ENCODE peak calls at places on chromosomes 6 and 20, in seven cellular contexts. One of them, this sample, is unnamed.

GRCh38 chr6:96898241-96898851 is 655 bp upstream of the NDUFAF4 start:
- DNase-seq in psoas muscle: no peak
- DNase-seq in stomach: no peak
- DNase-seq in mesendoderm: peak; percentile 37
- DNase-seq in PC-3: peak; percentile 16
- DNase-seq in trophoblast cell: no peak
- DNase-seq in cardiac muscle cell: peak; percentile 32
- DNase-seq in this sample: no peak

GRCh38 chr6:41707565-41708200 is 27.7 kb downstream of the TFEB start:
- DNase-seq in trophoblast cell: peak; percentile 8
- DNase-seq in cardiac muscle cell: no peak
- DNase-seq in stomach: no peak
- DNase-seq in mesendoderm: no peak
- DNase-seq in psoas muscle: peak; percentile 66
- DNase-seq in PC-3: no peak
- DNase-seq in this sample: no peak

GRCh38 chr20:61803416-61803902 is 262.2 kb downstream of the TAF4 start:
- DNase-seq in trophoblast cell: no peak
- DNase-seq in cardiac muscle cell: no peak
- DNase-seq in psoas muscle: no peak
- DNase-seq in stomach: no peak
- DNase-seq in mesendoderm: no peak
- DNase-seq in PC-3: no peak
- DNase-seq in this sample: no peak

GRCh38 chr20:4261333-4262284 is 246.3 kb upstream of the RNF24 start:
- DNase-seq in cardiac muscle cell: no peak
- DNase-seq in psoas muscle: no peak
- DNase-seq in mesendoderm: no peak
- DNase-seq in PC-3: peak; percentile 53
- DNase-seq in stomach: no peak
- DNase-seq in trophoblast cell: no peak
- DNase-seq in this sample: no peak

GRCh38 chr6:121847806-121848522 is 412.5 kb downstream of the GJA1 start:
- DNase-seq in trophoblast cell: peak; percentile 73
- DNase-seq in mesendoderm: peak; percentile 74
- DNase-seq in PC-3: no peak
- DNase-seq in psoas muscle: no peak
- DNase-seq in cardiac muscle cell: no peak
- DNase-seq in stomach: no peak
- DNase-seq in this sample: no peak

GRCh38 chr6:3628143-3628840 is 123.2 kb downstream of the PXDC1 start:
- DNase-seq in cardiac muscle cell: no peak
- DNase-seq in psoas muscle: no peak
- DNase-seq in mesendoderm: no peak
- DNase-seq in trophoblast cell: no peak
- DNase-seq in stomach: no peak
- DNase-seq in PC-3: no peak
- DNase-seq in this sample: no peak

GRCh38 chr20:50992733-50993457 is 30.0 kb downstream of the KCNG1 start:
- DNase-seq in stomach: no peak
- DNase-seq in trophoblast cell: peak; percentile 84
- DNase-seq in PC-3: peak; percentile 98
- DNase-seq in psoas muscle: no peak
- DNase-seq in cardiac muscle cell: peak; percentile 83
- DNase-seq in mesendoderm: peak; percentile 99
- DNase-seq in this sample: peak; percentile 74

GRCh38 chr6:160036790-160037206 is 67.9 kb downstream of the IGF2R start:
- DNase-seq in stomach: no peak
- DNase-seq in PC-3: peak; percentile 86
- DNase-seq in cardiac muscle cell: peak; percentile 79
- DNase-seq in mesendoderm: no peak
- DNase-seq in psoas muscle: no peak
- DNase-seq in trophoblast cell: no peak
- DNase-seq in this sample: no peak

GRCh38 chr6:118501816-118502568 is 46.1 kb upstream of the PLN start:
- DNase-seq in trophoblast cell: no peak
- DNase-seq in psoas muscle: no peak
- DNase-seq in mesendoderm: no peak
- DNase-seq in cardiac muscle cell: no peak
- DNase-seq in stomach: no peak
- DNase-seq in PC-3: no peak
- DNase-seq in this sample: no peak

GRCh38 chr6:13688692-13689196 is 22.9 kb downstream of the RANBP9 start:
- DNase-seq in trophoblast cell: peak; percentile 40
- DNase-seq in cardiac muscle cell: no peak
- DNase-seq in stomach: no peak
- DNase-seq in psoas muscle: no peak
- DNase-seq in PC-3: no peak
- DNase-seq in mesendoderm: no peak
- DNase-seq in this sample: no peak

GRCh38 chr6:78538002-78538401 is 329.3 kb upstream of the IRAK1BP1 start:
- DNase-seq in PC-3: peak; percentile 57
- DNase-seq in psoas muscle: no peak
- DNase-seq in trophoblast cell: no peak
- DNase-seq in mesendoderm: no peak
- DNase-seq in cardiac muscle cell: peak; percentile 6
- DNase-seq in stomach: no peak
- DNase-seq in this sample: no peak

GRCh38 chr20:32586291-32586690 is 1.2 kb upstream of the NOL4L start:
- DNase-seq in cardiac muscle cell: no peak
- DNase-seq in mesendoderm: no peak
- DNase-seq in psoas muscle: no peak
- DNase-seq in trophoblast cell: no peak
- DNase-seq in stomach: no peak
- DNase-seq in PC-3: no peak
- DNase-seq in this sample: no peak

GRCh38 chr6:33118525-33119123 is 42.8 kb downstream of the HLA-DPB1 start:
- DNase-seq in psoas muscle: no peak
- DNase-seq in PC-3: peak; percentile 77
- DNase-seq in mesendoderm: peak; percentile 71
- DNase-seq in stomach: no peak
- DNase-seq in cardiac muscle cell: peak; percentile 62
- DNase-seq in trophoblast cell: peak; percentile 84
- DNase-seq in this sample: no peak

GRCh38 chr20:7629880-7630279 is 310.4 kb downstream of the HAO1 start:
- DNase-seq in cardiac muscle cell: no peak
- DNase-seq in mesendoderm: no peak
- DNase-seq in trophoblast cell: no peak
- DNase-seq in PC-3: peak; percentile 31
- DNase-seq in psoas muscle: no peak
- DNase-seq in stomach: no peak
- DNase-seq in this sample: no peak

GRCh38 chr6:33994198-33995045 is 151.5 kb downstream of the GRM4 start:
- DNase-seq in psoas muscle: no peak
- DNase-seq in stomach: no peak
- DNase-seq in cardiac muscle cell: no peak
- DNase-seq in trophoblast cell: no peak
- DNase-seq in mesendoderm: no peak
- DNase-seq in PC-3: no peak
- DNase-seq in this sample: peak; percentile 18

GRCh38 chr6:111871725-111872520 is 1.3 kb downstream of the FYN start:
- DNase-seq in cardiac muscle cell: peak; percentile 47
- DNase-seq in mesendoderm: peak; percentile 84
- DNase-seq in psoas muscle: no peak
- DNase-seq in stomach: no peak
- DNase-seq in trophoblast cell: peak; percentile 18
- DNase-seq in PC-3: peak; percentile 26
- DNase-seq in this sample: peak; percentile 31

GRCh38 chr6:112683926-112684325 is 336.8 kb downstream of the RFPL4B start:
- DNase-seq in psoas muscle: no peak
- DNase-seq in stomach: no peak
- DNase-seq in trophoblast cell: no peak
- DNase-seq in PC-3: peak; percentile 72
- DNase-seq in mesendoderm: no peak
- DNase-seq in cardiac muscle cell: peak; percentile 95
- DNase-seq in this sample: no peak

GRCh38 chr6:168038576-168039140 is 40.4 kb downstream of the FRMD1 start:
- DNase-seq in PC-3: no peak
- DNase-seq in trophoblast cell: no peak
- DNase-seq in psoas muscle: no peak
- DNase-seq in mesendoderm: no peak
- DNase-seq in cardiac muscle cell: no peak
- DNase-seq in stomach: no peak
- DNase-seq in this sample: no peak

GRCh38 chr20:11867286-11867921 is 50.3 kb upstream of the BTBD3 start:
- DNase-seq in stomach: no peak
- DNase-seq in trophoblast cell: no peak
- DNase-seq in cardiac muscle cell: no peak
- DNase-seq in psoas muscle: no peak
- DNase-seq in PC-3: no peak
- DNase-seq in mesendoderm: no peak
- DNase-seq in this sample: no peak

GRCh38 chr6:11536795-11537194 is 754 bp upstream of the TMEM170B start:
- DNase-seq in stomach: no peak
- DNase-seq in PC-3: no peak
- DNase-seq in mesendoderm: peak; percentile 50
- DNase-seq in cardiac muscle cell: no peak
- DNase-seq in psoas muscle: no peak
- DNase-seq in trophoblast cell: no peak
- DNase-seq in this sample: peak; percentile 23
- H3K27ac ChIP-seq in stomach: no peak overlapping the region
- H3K27ac ChIP-seq in PC-3: no peak overlapping the region
- H3K27ac ChIP-seq in mesendoderm: no peak overlapping the region
- H3K27ac ChIP-seq in cardiac muscle cell: no peak overlapping the region
- H3K27ac ChIP-seq in psoas muscle: peak overlapping the region; percentile 83
- H3K27ac ChIP-seq in trophoblast cell: no peak overlapping the region
- H3K27ac ChIP-seq in this sample: peak overlapping the region; percentile 13

GRCh38 chr6:15268130-15268908 is 22.4 kb downstream of the JARID2 start:
- DNase-seq in stomach: no peak
- DNase-seq in trophoblast cell: no peak
- DNase-seq in cardiac muscle cell: peak; percentile 49
- DNase-seq in PC-3: no peak
- DNase-seq in mesendoderm: peak; percentile 88
- DNase-seq in psoas muscle: no peak
- DNase-seq in this sample: no peak
- H3K4me1 ChIP-seq in stomach: peaks cover 85% of the 10 kb centered on the region
- H3K4me1 ChIP-seq in trophoblast cell: peaks cover 15% of the 10 kb centered on the region
- H3K4me1 ChIP-seq in cardiac muscle cell: peaks cover 54% of the 10 kb centered on the region
- H3K4me1 ChIP-seq in PC-3: no peaks in the 10 kb centered on the region
- H3K4me1 ChIP-seq in mesendoderm: peaks cover 38% of the 10 kb centered on the region
- H3K4me1 ChIP-seq in psoas muscle: peaks cover 35% of the 10 kb centered on the region
- H3K4me1 ChIP-seq in this sample: peaks cover 3% of the 10 kb centered on the region

DNA sequence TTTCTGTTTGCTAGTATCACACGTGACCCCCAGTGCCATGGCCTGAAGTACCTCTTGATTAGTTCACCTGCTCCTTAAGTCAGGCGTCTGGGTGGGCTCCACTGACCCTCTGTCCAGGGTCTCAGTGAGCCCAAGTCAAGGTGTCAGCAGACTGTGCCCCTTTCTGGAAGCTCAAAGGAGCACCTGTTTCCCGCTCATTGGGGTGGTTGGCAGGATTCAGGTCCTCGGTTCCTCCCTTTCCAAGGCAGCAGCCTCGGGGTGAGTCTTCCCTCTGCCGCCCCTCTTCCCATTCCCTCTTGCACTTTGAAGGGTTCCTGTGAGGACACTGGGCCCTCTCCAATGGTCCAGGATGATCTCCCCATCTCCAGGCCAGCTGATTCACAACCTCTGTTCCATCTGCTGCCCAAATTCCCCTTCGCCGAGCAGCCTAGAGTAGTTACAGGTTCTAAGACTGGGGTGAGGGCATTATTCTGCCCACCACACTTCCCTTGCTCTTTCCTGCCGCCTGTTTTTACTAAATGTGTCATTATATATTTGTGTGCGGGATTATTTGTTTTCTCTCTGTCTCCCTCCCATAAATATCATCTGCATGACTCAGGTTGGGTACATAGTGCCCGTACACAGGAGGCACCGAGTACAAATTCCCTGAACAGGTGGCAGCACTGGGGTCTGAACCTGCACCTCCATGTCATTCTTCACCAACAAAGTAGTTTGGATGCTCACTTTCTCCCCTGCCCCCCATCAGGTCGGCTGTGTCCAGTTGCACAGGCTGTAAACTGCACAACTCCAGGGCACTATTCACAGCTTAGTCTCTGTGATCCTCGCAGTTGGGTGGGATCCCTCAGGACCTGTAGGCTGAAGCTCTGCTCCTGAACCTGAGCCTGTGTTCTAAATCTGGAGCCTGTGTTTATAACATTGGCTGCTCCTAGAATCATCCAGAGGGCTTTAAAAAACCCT is 58.5 kb downstream of the RBM38 start:
- DNase-seq in stomach: no peak
- DNase-seq in trophoblast cell: no peak
- DNase-seq in cardiac muscle cell: no peak
- DNase-seq in mesendoderm: no peak
- DNase-seq in PC-3: peak; percentile 90
- DNase-seq in psoas muscle: no peak
- DNase-seq in this sample: no peak
- H3K4me3 ChIP-seq in stomach: no peak overlapping the region
- H3K4me3 ChIP-seq in trophoblast cell: no peak overlapping the region
- H3K4me3 ChIP-seq in cardiac muscle cell: no peak overlapping the region
- H3K4me3 ChIP-seq in mesendoderm: no peak overlapping the region
- H3K4me3 ChIP-seq in PC-3: no peak overlapping the region
- H3K4me3 ChIP-seq in psoas muscle: no peak overlapping the region
- H3K4me3 ChIP-seq in this sample: no peak overlapping the region

DNA sequence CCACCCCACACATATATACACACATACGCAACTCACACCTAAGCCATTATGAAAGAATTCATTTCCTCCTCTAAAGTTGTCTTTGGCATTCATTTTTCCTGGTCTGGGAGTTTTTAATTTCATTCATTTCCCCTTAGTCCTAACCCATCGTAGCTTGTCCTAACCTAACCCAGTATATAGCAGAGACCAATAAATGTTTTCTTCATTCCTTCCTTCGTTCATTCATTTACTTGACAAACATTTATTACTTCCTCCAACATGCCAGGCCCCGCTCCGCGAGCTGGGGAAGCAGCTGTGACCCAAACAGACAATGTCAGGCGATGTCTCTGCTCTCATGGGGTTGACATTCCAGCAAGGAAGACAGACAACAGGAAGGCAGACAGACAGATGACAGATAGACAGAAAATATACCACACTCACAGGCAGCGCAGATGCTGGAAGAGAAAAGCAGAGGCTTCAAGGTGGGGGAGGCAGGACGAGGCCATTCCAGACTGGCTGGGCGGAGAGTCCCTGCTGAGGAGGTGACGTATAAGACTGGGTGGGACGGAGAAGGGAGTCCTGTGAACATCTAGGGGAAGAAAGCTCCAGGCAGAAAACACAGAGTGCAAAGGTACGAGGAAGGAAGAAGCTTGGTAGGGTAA is 33.7 kb upstream of the SIRPA start:
- DNase-seq in stomach: no peak
- DNase-seq in cardiac muscle cell: no peak
- DNase-seq in PC-3: no peak
- DNase-seq in psoas muscle: no peak
- DNase-seq in mesendoderm: no peak
- DNase-seq in trophoblast cell: no peak
- DNase-seq in this sample: peak; percentile 75
- H3K27ac ChIP-seq in stomach: no peak overlapping the region
- H3K27ac ChIP-seq in cardiac muscle cell: no peak overlapping the region
- H3K27ac ChIP-seq in PC-3: no peak overlapping the region
- H3K27ac ChIP-seq in psoas muscle: no peak overlapping the region
- H3K27ac ChIP-seq in mesendoderm: no peak overlapping the region
- H3K27ac ChIP-seq in trophoblast cell: peak overlapping the region; percentile 88
- H3K27ac ChIP-seq in this sample: peak overlapping the region; percentile 46

GRCh38 chr6:31399589-31400466 is 3.6 kb upstream of the MICA start:
- DNase-seq in cardiac muscle cell: peak; percentile 95
- DNase-seq in psoas muscle: peak; percentile 93
- DNase-seq in PC-3: peak; percentile 90
- DNase-seq in stomach: peak; percentile 91
- DNase-seq in mesendoderm: peak; percentile 92
- DNase-seq in trophoblast cell: peak; percentile 98
- DNase-seq in this sample: peak; percentile 94
- H3K4me1 ChIP-seq in cardiac muscle cell: no peaks in the 10 kb centered on the region
- H3K4me1 ChIP-seq in psoas muscle: peaks cover 21% of the 10 kb centered on the region
- H3K4me1 ChIP-seq in PC-3: peaks cover 40% of the 10 kb centered on the region
- H3K4me1 ChIP-seq in stomach: peaks cover 67% of the 10 kb centered on the region
- H3K4me1 ChIP-seq in mesendoderm: peaks cover 2% of the 10 kb centered on the region
- H3K4me1 ChIP-seq in trophoblast cell: peaks cover 18% of the 10 kb centered on the region
- H3K4me1 ChIP-seq in this sample: peaks cover 7% of the 10 kb centered on the region

This sample was measured in colonic mucosa.